ENCODE peak calls at places on chromosomes 4 and X, in four cellular contexts. One of them, this sample, is unnamed. For H3K27me3, the result is how much of the 10 kb centered on the place peaks cover.

GRCh38 chr4:26151615-26152014 is 169.2 kb upstream of the RBPJ start:
- DNase-seq in mammary epithelial cell: no peak
- DNase-seq in CD4-positive, alpha-beta memory T cell: no peak
- DNase-seq in DND-41: no peak
- DNase-seq in this sample: no peak

GRCh38 chr4:844752-845232 is 18.9 kb upstream of the CPLX1 start:
- DNase-seq in mammary epithelial cell: no peak
- DNase-seq in CD4-positive, alpha-beta memory T cell: no peak
- DNase-seq in DND-41: no peak
- DNase-seq in this sample: no peak

GRCh38 chr4:184342167-184342856 is 124.6 kb upstream of the ENPP6 start:
- DNase-seq in mammary epithelial cell: no peak
- DNase-seq in CD4-positive, alpha-beta memory T cell: no peak
- DNase-seq in DND-41: no peak
- DNase-seq in this sample: no peak

GRCh38 chr4:5974321-5974720 is 43.9 kb downstream of the C4orf50 start:
- DNase-seq in mammary epithelial cell: no peak
- DNase-seq in CD4-positive, alpha-beta memory T cell: no peak
- DNase-seq in DND-41: no peak
- DNase-seq in this sample: no peak

GRCh38 chr4:153233761-153234371 is 29.6 kb downstream of the TRIM2 start:
- DNase-seq in mammary epithelial cell: peak
- DNase-seq in CD4-positive, alpha-beta memory T cell: no peak
- DNase-seq in DND-41: no peak
- DNase-seq in this sample: no peak

GRCh38 chr4:83189631-83190136 is 75.2 kb upstream of the PLAC8 start:
- DNase-seq in mammary epithelial cell: no peak
- DNase-seq in CD4-positive, alpha-beta memory T cell: no peak
- DNase-seq in DND-41: no peak
- DNase-seq in this sample: no peak

GRCh38 chrX:2486476-2487133 is 14.2 kb downstream of the DHRSX start:
- DNase-seq in mammary epithelial cell: no peak
- DNase-seq in CD4-positive, alpha-beta memory T cell: no peak
- DNase-seq in DND-41: no peak
- DNase-seq in this sample: no peak

GRCh38 chr4:126799971-126800722 is 832.6 kb upstream of the INTU start:
- DNase-seq in mammary epithelial cell: no peak
- DNase-seq in CD4-positive, alpha-beta memory T cell: no peak
- DNase-seq in DND-41: no peak
- DNase-seq in this sample: no peak

GRCh38 chr4:56200275-56200674 is 187.0 kb downstream of the AASDH start:
- DNase-seq in mammary epithelial cell: no peak
- DNase-seq in CD4-positive, alpha-beta memory T cell: no peak
- DNase-seq in DND-41: no peak
- DNase-seq in this sample: no peak

GRCh38 chr4:56197387-56197786 is 189.9 kb downstream of the AASDH start:
- DNase-seq in mammary epithelial cell: peak
- DNase-seq in CD4-positive, alpha-beta memory T cell: no peak
- DNase-seq in DND-41: no peak
- DNase-seq in this sample: no peak
- H3K27me3 ChIP-seq in mammary epithelial cell: under half
- H3K27me3 ChIP-seq in CD4-positive, alpha-beta memory T cell: under half
- H3K27me3 ChIP-seq in DND-41: under half
- H3K27me3 ChIP-seq in this sample: under half

GRCh38 chr4:121765941-121766538 is 1.1 kb upstream of the SMIM43 start:
- DNase-seq in mammary epithelial cell: no peak
- DNase-seq in CD4-positive, alpha-beta memory T cell: no peak
- DNase-seq in DND-41: no peak
- DNase-seq in this sample: no peak
- H3K27me3 ChIP-seq in mammary epithelial cell: under half
- H3K27me3 ChIP-seq in CD4-positive, alpha-beta memory T cell: under half
- H3K27me3 ChIP-seq in DND-41: under half
- H3K27me3 ChIP-seq in this sample: under half

GRCh38 chrX:69493193-69493592 is 10.9 kb upstream of the NALF2 start:
- DNase-seq in mammary epithelial cell: peak
- DNase-seq in CD4-positive, alpha-beta memory T cell: no peak
- DNase-seq in DND-41: peak
- DNase-seq in this sample: peak

GRCh38 chrX:69489625-69490024 is 14.5 kb upstream of the NALF2 start:
- DNase-seq in mammary epithelial cell: no peak
- DNase-seq in CD4-positive, alpha-beta memory T cell: no peak
- DNase-seq in DND-41: no peak
- DNase-seq in this sample: no peak

GRCh38 chrX:69496143-69496542 is 8.0 kb upstream of the NALF2 start:
- DNase-seq in mammary epithelial cell: no peak
- DNase-seq in CD4-positive, alpha-beta memory T cell: no peak
- DNase-seq in DND-41: no peak
- DNase-seq in this sample: no peak

GRCh38 chrX:69493766-69494165 is 10.4 kb upstream of the NALF2 start:
- DNase-seq in mammary epithelial cell: peak
- DNase-seq in CD4-positive, alpha-beta memory T cell: no peak
- DNase-seq in DND-41: no peak
- DNase-seq in this sample: no peak
- H3K27me3 ChIP-seq in mammary epithelial cell: under half
- H3K27me3 ChIP-seq in CD4-positive, alpha-beta memory T cell: under half
- H3K27me3 ChIP-seq in DND-41: under half
- H3K27me3 ChIP-seq in this sample: under half

DNA sequence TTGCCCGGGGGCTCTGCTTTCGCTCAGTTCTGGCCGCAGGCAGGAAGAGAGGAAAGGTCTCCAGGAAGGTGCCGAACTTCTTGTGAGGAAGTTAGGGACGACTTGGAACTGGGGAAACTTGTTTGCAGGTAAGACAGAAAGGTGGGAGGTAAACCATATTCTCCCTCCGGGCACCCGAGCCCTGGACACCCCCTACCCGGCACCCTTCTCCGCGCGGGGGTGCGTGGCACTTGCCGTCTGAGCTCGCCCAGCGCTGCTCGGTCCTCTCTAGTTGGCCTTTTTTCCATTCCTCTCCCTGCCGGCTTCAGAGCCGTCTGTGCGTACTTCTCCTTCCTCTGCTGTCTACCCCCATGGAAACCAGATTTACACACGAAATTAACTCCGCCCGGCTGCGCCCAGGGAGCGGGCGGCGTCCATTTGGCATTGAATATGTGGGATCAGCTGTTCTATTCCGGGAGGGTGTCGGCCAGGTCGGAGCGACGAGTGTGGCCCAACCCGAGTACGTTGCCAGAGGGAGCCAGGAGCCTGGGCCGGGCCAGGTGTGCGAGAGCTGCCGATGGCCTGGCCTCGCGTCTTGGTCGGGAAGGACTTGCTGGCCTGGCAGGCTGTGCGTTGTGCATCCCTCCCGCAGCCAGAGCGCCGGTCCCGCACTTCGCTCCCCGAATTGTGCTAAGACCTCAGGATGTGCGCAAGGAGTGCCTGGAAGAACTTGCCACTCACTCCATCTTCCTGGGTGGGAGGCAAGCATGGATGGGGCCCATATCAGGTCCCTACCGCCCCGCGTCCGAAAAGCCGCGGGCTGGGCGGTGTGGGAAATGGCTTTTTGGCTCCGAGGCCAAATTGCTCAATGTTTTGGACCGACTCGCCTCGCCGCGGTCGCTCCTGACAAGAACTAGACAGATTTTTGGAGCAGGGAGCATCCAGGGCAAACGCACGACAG is 1.7 kb downstream of the PDGFRA start:
- DNase-seq in mammary epithelial cell: no peak
- DNase-seq in CD4-positive, alpha-beta memory T cell: no peak
- DNase-seq in DND-41: no peak
- DNase-seq in this sample: no peak
- H3K27me3 ChIP-seq in mammary epithelial cell: under half
- H3K27me3 ChIP-seq in CD4-positive, alpha-beta memory T cell: under half
- H3K27me3 ChIP-seq in DND-41: under half
- H3K27me3 ChIP-seq in this sample: under half